ENCODE peak calls at places on chromosomes 3 and 15, in four cellular contexts. U, O, B and D are unnamed samples.

GRCh38 chr15:44715142-44715796 is 4.0 kb downstream of the B2M start:
- DNase-seq in U (no peak), O (no peak), B (no peak), D (no peak)

GRCh38 chr3:32124977-32125376 is 18.6 kb downstream of the GPD1L start:
- DNase-seq in U (no peak), O (no peak), B (no peak), D (no peak)

GRCh38 chr3:161273589-161274218 is 52.6 kb downstream of the NMD3 start:
- DNase-seq in U (no peak), O (peak), B (peak), D (peak)

GRCh38 chr3:131728898-131729297 is 226.1 kb upstream of the MRPL3 start:
- DNase-seq in U (no peak), O (no peak), B (no peak), D (no peak)

GRCh38 chr3:171949559-171949958 is 89.8 kb upstream of the FNDC3B start:
- DNase-seq in U (no peak), O (no peak), B (no peak), D (no peak)

GRCh38 chr15:76861815-76862397 is 43.2 kb downstream of the SCAPER start:
- DNase-seq in U (no peak), O (no peak), B (no peak), D (no peak)

GRCh38 chr15:60682615-60683014 is 203.7 kb upstream of the ICE2 start:
- DNase-seq in U (no peak), O (no peak), B (no peak), D (no peak)

GRCh38 chr3:183213941-183214612 is 39.0 kb upstream of the B3GNT5 start:
- DNase-seq in U (no peak), O (no peak), B (no peak), D (no peak)

GRCh38 chr3:109050591-109051167 is 67.3 kb downstream of the MORC1 start:
- DNase-seq in U (peak), O (peak), B (peak), D (peak)

GRCh38 chr15:38876211-38876610 is 311.6 kb upstream of the RASGRP1 start:
- DNase-seq in U (no peak), O (no peak), B (no peak), D (no peak)

GRCh38 chr3:29758108-29759020 is 477.5 kb downstream of the RBMS3 start:
- DNase-seq in U (no peak), O (no peak), B (no peak), D (no peak)

GRCh38 chr3:159187232-159187631 is 385.4 kb downstream of the MFSD1 start:
- DNase-seq in U (no peak), O (no peak), B (no peak), D (no peak)

GRCh38 chr3:77370413-77370812 is 330.5 kb downstream of the ROBO2 start:
- DNase-seq in U (no peak), O (no peak), B (no peak), D (no peak)

GRCh38 chr3:81277853-81278252 is 483.6 kb downstream of the GBE1 start:
- DNase-seq in U (no peak), O (no peak), B (no peak), D (no peak)

GRCh38 chr15:39618063-39618823 is 37.4 kb downstream of the THBS1 start:
- DNase-seq in U (no peak), O (no peak), B (no peak), D (no peak)

GRCh38 chr3:1971780-1972179 is 126.9 kb upstream of the CNTN4 start:
- DNase-seq in U (no peak), O (no peak), B (no peak), D (no peak)

DNA sequence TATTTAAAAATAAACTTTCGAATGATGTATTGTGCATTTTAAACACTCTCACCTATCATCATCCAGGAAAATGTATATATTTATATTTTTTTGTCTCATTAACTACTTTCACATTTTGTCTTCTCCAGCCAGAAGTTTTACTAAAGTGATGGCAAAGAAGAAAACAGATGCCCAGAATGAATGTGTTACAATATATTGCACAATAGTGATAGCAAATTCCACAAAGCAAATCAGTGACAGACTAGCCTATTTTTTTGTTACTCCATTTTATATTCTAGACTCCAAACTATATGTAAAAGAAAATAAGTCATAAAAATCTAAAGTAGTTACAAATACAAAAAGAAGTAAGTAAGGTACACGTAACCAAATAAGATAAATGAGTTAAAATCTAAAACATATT is 414.7 kb downstream of the EPHA3 start:
- DNase-seq in U (no peak), O (no peak), B (no peak), D (no peak)
- TF ChIP-seq MAX in U (no peak), O (no peak), B (no peak), D (no peak)

GRCh38 chr3:128278130-128278529 is 124.8 kb downstream of the EEFSEC start:
- DNase-seq in U (no peak), O (no peak), B (no peak), D (peak)
- TF ChIP-seq JUND in U (no peak), O (no peak), B (no peak), D (no peak)

DNA sequence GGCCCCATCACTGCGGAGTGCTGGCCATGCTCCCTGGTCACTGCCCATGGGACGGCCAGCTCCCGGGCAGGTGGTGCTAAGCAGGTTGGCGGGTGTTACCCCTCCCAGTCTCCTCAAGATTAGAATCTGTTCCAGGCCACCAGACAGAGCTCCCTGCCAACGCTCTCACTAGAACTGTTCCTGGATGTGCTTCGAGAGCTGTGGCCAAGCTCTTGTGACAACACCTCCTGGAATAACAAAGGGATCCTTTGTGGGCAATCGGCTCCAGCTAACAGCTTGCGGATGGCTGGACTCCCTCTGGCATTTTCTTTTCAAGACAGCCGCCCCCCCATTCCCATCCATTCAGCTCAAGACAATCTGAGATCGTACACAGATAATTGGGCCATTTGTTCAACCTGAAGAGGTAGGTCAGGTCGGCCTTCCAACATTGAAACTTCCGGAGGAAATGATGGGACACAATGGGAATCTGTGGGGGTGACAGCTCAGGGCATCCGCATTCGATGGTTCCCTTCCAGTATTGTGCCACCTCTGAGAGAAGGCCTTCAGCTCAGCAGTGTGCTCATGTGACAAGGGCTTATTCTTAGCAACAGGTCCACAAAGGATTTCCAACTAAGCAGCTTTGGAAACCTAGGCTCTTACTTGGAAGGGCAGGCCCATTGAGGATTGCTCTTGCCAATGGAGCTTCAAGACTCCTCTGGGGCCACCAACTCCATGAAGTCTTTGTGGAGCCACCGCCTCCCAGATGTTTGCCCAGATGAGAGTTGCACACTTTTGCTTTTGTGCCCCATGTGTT is 11.6 kb upstream of the EPHB3 start:
- DNase-seq in U (no peak), O (no peak), B (no peak), D (no peak)
- TF ChIP-seq RAD21 in U (no peak), O (no peak), B (no peak), D (no peak)

DNA sequence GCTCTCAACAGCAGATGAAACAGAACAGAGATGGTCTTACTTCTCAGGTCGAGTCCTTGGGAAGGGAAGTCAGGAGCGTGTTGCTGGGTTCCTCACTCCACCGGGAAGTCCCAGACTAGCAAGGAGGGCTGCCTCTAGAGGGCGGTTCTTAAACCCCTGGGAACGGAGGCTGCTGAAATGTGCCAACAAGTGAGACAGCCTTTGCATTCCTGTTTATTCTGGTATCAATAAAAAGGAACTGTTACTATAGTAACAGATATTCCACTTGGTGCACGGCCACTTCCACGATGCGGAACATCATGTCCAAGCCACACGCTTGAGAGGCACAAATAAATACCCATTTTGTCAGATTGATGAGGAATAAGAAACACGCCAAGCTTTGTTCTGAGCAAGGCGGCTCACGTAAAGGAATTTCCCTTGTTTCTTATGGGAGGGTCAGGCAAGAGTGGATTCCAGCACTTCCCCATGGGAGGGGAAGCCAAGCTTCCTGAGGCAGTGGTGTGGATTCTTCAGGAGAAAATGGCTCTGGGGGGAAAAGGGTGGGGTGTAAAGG is at the start of gene FAM107A:
- DNase-seq in U (no peak), O (no peak), B (no peak), D (no peak)
- TF ChIP-seq MAX in U (no peak), O (no peak), B (no peak), D (no peak)

GRCh38 chr3:184592411-184593200 is 31.0 kb downstream of the EPHB3 start:
- DNase-seq in U (no peak), O (no peak), B (no peak), D (peak)
- TF ChIP-seq JUND in U (no peak), O (no peak), B (no peak), D (no peak)

GRCh38 chr3:9715764-9716437 is 12.3 kb downstream of the CPNE9 start:
- DNase-seq in U (no peak), O (peak), B (peak), D (no peak)
- TF ChIP-seq RAD21 in U (peak), O (peak), B (peak), D (peak)